ENCODE peak calls at places on chromosomes 3 and 15, in four cellular contexts. Y, U, X and S are unnamed samples.

GRCh38 chr3:45223889-45224730 is 2.0 kb downstream of the TMEM158 start:
- DNase-seq in Y (peak; percentile 19), U (no peak), X (no peak), S (no peak)

GRCh38 chr3:41900265-41900664 is 61.6 kb downstream of the ULK4 start:
- DNase-seq in Y (peak; percentile 37), U (peak; percentile 71), X (no peak), S (no peak)

GRCh38 chr3:52693071-52693470 is 7.2 kb downstream of the GNL3 start:
- DNase-seq in Y (no peak), U (no peak), X (no peak), S (no peak)

GRCh38 chr3:141915016-141915415 is 38.6 kb downstream of the ATP1B3 start:
- DNase-seq in Y (no peak), U (no peak), X (no peak), S (no peak)

GRCh38 chr3:172159376-172159775 is 120.0 kb downstream of the FNDC3B start:
- DNase-seq in Y (no peak), U (no peak), X (no peak), S (no peak)

GRCh38 chr3:32493437-32494414 is 8.9 kb downstream of the CMTM6 start:
- DNase-seq in Y (peak; percentile 49), U (no peak), X (no peak), S (no peak)

GRCh38 chr15:40320931-40321371 is 2.5 kb upstream of the INAFM2 start:
- DNase-seq in Y (peak; percentile 74), U (peak; percentile 77), X (no peak), S (no peak)

GRCh38 chr15:39918688-39919385 is 1.2 kb downstream of the GPR176 start:
- DNase-seq in Y (peak; percentile 86), U (no peak), X (no peak), S (no peak)

GRCh38 chr3:160616721-160617120 is 51.4 kb upstream of the KPNA4 start:
- DNase-seq in Y (peak; percentile 42), U (peak; percentile 2), X (peak; percentile 33), S (no peak)

DNA sequence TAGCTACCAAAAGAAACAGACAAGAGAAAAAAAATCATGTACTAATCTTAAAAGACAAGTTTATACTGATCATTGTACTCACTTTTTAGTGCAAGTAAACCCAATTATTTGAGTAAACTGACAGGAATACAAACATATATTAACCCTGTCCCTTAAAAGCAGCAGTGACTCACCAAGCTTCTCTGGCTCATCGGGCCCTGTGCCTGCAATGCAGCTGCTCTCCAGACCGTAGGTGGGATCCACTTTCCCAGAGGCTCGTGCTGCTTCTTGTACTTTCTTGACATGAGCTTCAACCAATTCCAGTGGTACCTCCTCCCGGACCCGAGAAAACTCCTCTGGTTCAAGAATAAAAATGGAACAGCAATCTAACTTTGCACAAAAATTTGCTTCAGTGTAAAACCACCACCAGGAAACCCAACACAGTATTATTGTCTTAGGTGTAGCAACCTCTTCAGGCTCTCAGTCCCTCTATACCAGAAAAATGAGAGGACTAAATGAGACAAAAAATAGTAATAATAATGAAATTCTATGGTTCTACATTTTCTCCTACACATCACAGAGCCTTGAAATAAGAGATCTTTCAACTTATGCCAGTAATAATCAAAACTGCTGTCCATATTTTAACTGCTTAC is 82.6 kb upstream of the CSPG5 start:
- DNase-seq in Y (peak; percentile 50), U (no peak), X (peak; percentile 41), S (no peak)
- TF ChIP-seq CTCF in Y (no peak), U (no peak), X (no peak), S (no peak)

GRCh38 chr3:94285874-94286273 is 223.0 kb downstream of the NSUN3 start:
- DNase-seq in Y (peak; percentile 15), U (no peak), X (no peak), S (no peak)
- TF ChIP-seq CTCF in Y (no peak), U (no peak), X (peak; percentile 16), S (no peak)

GRCh38 chr3:64225695-64226499 is 631 bp upstream of the PRICKLE2 start:
- DNase-seq in Y (no peak), U (no peak), X (no peak), S (no peak)
- TF ChIP-seq CTCF in Y (no peak), U (no peak), X (no peak), S (peak; percentile 10)

DNA sequence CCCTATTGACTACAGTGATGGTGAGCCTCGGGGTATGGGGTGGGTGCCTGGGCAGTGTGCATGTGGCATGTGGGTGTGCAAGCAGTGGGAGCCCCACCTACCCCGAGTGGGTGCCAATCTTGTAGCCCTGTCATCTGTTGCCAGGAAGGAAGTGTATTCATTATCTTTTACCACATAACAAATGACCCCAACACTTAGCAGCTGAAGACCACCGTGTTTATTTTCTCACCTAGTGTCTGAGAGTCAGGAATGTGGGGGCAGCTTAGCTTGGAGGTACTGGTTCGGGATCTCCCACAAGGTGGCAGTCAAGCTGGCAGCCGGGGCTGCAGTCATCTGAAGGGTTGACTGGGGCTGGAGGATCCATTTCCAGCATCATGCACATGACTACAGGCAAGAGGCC is 21.7 kb downstream of the XYLB start:
- DNase-seq in Y (no peak), U (no peak), X (no peak), S (no peak)
- TF ChIP-seq CTCF in Y (no peak), U (no peak), X (no peak), S (no peak)